ENCODE peak calls at places on chromosome 13, in seven cellular contexts. One of them, this sample, is unnamed.

GRCh38 chr13:62119739-62120700 is 704.4 kb upstream of the PCDH20 start:
- DNase-seq in effector memory CD4-positive, alpha-beta T cell: no peak
- DNase-seq in mucosa of descending colon: no peak
- DNase-seq in NB4: peak; percentile 27
- DNase-seq in left ventricle myocardium inferior: no peak
- DNase-seq in K562: no peak
- DNase-seq in fibroblast of the aortic adventitia: peak; percentile 2
- DNase-seq in this sample: no peak

GRCh38 chr13:102830646-102831045 is 15.2 kb upstream of the ERCC5 start:
- DNase-seq in effector memory CD4-positive, alpha-beta T cell: no peak
- DNase-seq in mucosa of descending colon: peak; percentile 75
- DNase-seq in NB4: no peak
- DNase-seq in left ventricle myocardium inferior: no peak
- DNase-seq in K562: no peak
- DNase-seq in fibroblast of the aortic adventitia: peak; percentile 39
- DNase-seq in this sample: no peak

GRCh38 chr13:98324105-98324504 is 147.0 kb upstream of the RNF113B start:
- DNase-seq in effector memory CD4-positive, alpha-beta T cell: no peak
- DNase-seq in mucosa of descending colon: no peak
- DNase-seq in NB4: no peak
- DNase-seq in left ventricle myocardium inferior: no peak
- DNase-seq in K562: no peak
- DNase-seq in fibroblast of the aortic adventitia: peak; percentile 42
- DNase-seq in this sample: peak; percentile 20

GRCh38 chr13:51453959-51454703 is 1.3 kb upstream of the INTS6 start:
- DNase-seq in effector memory CD4-positive, alpha-beta T cell: peak; percentile 9
- DNase-seq in mucosa of descending colon: peak; percentile 52
- DNase-seq in NB4: no peak
- DNase-seq in left ventricle myocardium inferior: peak; percentile 24
- DNase-seq in K562: peak; percentile 12
- DNase-seq in fibroblast of the aortic adventitia: peak; percentile 26
- DNase-seq in this sample: no peak

GRCh38 chr13:53873558-53873957 is 844.9 kb downstream of the OLFM4 start:
- DNase-seq in effector memory CD4-positive, alpha-beta T cell: no peak
- DNase-seq in mucosa of descending colon: no peak
- DNase-seq in NB4: no peak
- DNase-seq in left ventricle myocardium inferior: no peak
- DNase-seq in K562: no peak
- DNase-seq in fibroblast of the aortic adventitia: no peak
- DNase-seq in this sample: no peak

GRCh38 chr13:89806594-89806993 is 1540.9 kb upstream of the MIR17HG start:
- DNase-seq in effector memory CD4-positive, alpha-beta T cell: no peak
- DNase-seq in mucosa of descending colon: no peak
- DNase-seq in NB4: no peak
- DNase-seq in left ventricle myocardium inferior: no peak
- DNase-seq in K562: no peak
- DNase-seq in fibroblast of the aortic adventitia: no peak
- DNase-seq in this sample: no peak

GRCh38 chr13:87168390-87168789 is 502.8 kb upstream of the SLITRK5 start:
- DNase-seq in effector memory CD4-positive, alpha-beta T cell: no peak
- DNase-seq in mucosa of descending colon: no peak
- DNase-seq in NB4: no peak
- DNase-seq in left ventricle myocardium inferior: no peak
- DNase-seq in K562: no peak
- DNase-seq in fibroblast of the aortic adventitia: no peak
- DNase-seq in this sample: no peak

GRCh38 chr13:46679369-46680180 is 117.4 kb downstream of the ESD start:
- DNase-seq in effector memory CD4-positive, alpha-beta T cell: no peak
- DNase-seq in mucosa of descending colon: no peak
- DNase-seq in NB4: no peak
- DNase-seq in left ventricle myocardium inferior: no peak
- DNase-seq in K562: no peak
- DNase-seq in fibroblast of the aortic adventitia: peak; percentile 69
- DNase-seq in this sample: peak; percentile 58

GRCh38 chr13:40063743-40064142 is 408.3 kb downstream of the COG6 start:
- DNase-seq in effector memory CD4-positive, alpha-beta T cell: no peak
- DNase-seq in mucosa of descending colon: no peak
- DNase-seq in NB4: no peak
- DNase-seq in left ventricle myocardium inferior: no peak
- DNase-seq in K562: no peak
- DNase-seq in fibroblast of the aortic adventitia: no peak
- DNase-seq in this sample: no peak

GRCh38 chr13:88464851-88465250 is 793.7 kb downstream of the SLITRK5 start:
- DNase-seq in effector memory CD4-positive, alpha-beta T cell: no peak
- DNase-seq in mucosa of descending colon: no peak
- DNase-seq in NB4: no peak
- DNase-seq in left ventricle myocardium inferior: no peak
- DNase-seq in K562: no peak
- DNase-seq in fibroblast of the aortic adventitia: no peak
- DNase-seq in this sample: no peak

GRCh38 chr13:84917252-84917878 is 881.9 kb downstream of the SLITRK6 start:
- DNase-seq in effector memory CD4-positive, alpha-beta T cell: no peak
- DNase-seq in mucosa of descending colon: no peak
- DNase-seq in NB4: peak; percentile 6
- DNase-seq in left ventricle myocardium inferior: no peak
- DNase-seq in K562: no peak
- DNase-seq in fibroblast of the aortic adventitia: peak; percentile 28
- DNase-seq in this sample: no peak

GRCh38 chr13:46355906-46356305 is 31.1 kb downstream of the RUBCNL start:
- DNase-seq in effector memory CD4-positive, alpha-beta T cell: no peak
- DNase-seq in mucosa of descending colon: no peak
- DNase-seq in NB4: no peak
- DNase-seq in left ventricle myocardium inferior: no peak
- DNase-seq in K562: no peak
- DNase-seq in fibroblast of the aortic adventitia: no peak
- DNase-seq in this sample: no peak

GRCh38 chr13:30313307-30313706 is 6.0 kb upstream of the KATNAL1 start:
- DNase-seq in effector memory CD4-positive, alpha-beta T cell: no peak
- DNase-seq in mucosa of descending colon: no peak
- DNase-seq in NB4: no peak
- DNase-seq in left ventricle myocardium inferior: no peak
- DNase-seq in K562: no peak
- DNase-seq in fibroblast of the aortic adventitia: no peak
- DNase-seq in this sample: no peak

GRCh38 chr13:26967119-26968038 is 204.2 kb downstream of the USP12 start:
- DNase-seq in effector memory CD4-positive, alpha-beta T cell: no peak
- DNase-seq in mucosa of descending colon: peak; percentile 60
- DNase-seq in NB4: no peak
- DNase-seq in left ventricle myocardium inferior: peak; percentile 63
- DNase-seq in K562: no peak
- DNase-seq in fibroblast of the aortic adventitia: peak; percentile 69
- DNase-seq in this sample: no peak

GRCh38 chr13:44969858-44970484 is 19.3 kb downstream of the NUFIP1 start:
- DNase-seq in effector memory CD4-positive, alpha-beta T cell: no peak
- DNase-seq in mucosa of descending colon: no peak
- DNase-seq in NB4: peak; percentile 44
- DNase-seq in left ventricle myocardium inferior: no peak
- DNase-seq in K562: peak; percentile 14
- DNase-seq in fibroblast of the aortic adventitia: peak; percentile 82
- DNase-seq in this sample: peak; percentile 11

GRCh38 chr13:92657565-92657964 is 569.0 kb upstream of the GPC6 start:
- DNase-seq in effector memory CD4-positive, alpha-beta T cell: no peak
- DNase-seq in mucosa of descending colon: no peak
- DNase-seq in NB4: no peak
- DNase-seq in left ventricle myocardium inferior: no peak
- DNase-seq in K562: no peak
- DNase-seq in fibroblast of the aortic adventitia: no peak
- DNase-seq in this sample: no peak

GRCh38 chr13:64639206-64639605 is 2590.9 kb downstream of the PCDH9 start:
- DNase-seq in effector memory CD4-positive, alpha-beta T cell: no peak
- DNase-seq in mucosa of descending colon: no peak
- DNase-seq in NB4: no peak
- DNase-seq in left ventricle myocardium inferior: no peak
- DNase-seq in K562: no peak
- DNase-seq in fibroblast of the aortic adventitia: no peak
- DNase-seq in this sample: peak; percentile 15

DNA sequence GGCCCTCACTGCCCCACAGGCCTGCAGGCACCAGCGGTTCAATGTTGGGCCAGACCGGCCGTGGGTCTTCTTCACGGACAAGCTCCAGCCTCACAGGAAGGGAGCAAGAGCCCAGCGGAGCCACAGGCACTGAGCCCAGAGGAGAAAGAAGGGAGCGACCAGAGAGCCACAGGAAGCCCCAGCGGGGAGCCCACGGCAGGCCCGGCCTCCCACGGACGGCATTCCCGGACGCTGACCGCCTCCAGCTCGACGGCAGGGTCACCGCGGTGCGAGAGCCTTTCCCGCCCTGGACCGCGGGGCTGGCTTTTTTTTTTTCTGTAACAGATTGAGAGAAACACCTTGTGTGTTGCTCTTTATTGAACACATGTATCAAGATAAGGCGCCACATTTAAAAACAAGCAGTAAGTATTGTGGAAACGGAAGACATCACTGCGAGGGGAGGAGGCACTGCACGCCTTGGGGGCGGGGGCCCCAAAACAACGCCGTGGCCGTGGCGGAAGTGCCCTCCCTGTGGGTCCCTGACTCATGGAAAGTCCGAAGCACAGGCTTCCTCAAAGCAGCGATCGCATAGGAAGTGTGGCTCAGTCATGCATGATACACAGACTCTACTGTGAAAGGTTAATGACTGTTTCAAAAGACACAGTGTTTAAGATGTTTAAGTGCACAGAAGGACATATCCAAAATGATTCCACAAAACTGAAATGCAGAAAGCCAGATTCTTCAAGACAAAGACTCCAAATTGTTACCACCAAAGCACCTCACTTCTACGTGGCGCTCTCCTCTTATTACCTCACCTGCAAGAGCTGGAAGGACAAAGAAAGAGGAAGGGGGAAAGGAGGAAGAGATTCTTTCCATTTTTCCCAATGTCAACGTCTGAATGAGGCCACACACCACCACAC is 3.5 kb downstream of the RASA3 start:
- DNase-seq in effector memory CD4-positive, alpha-beta T cell: peak; percentile 79
- DNase-seq in mucosa of descending colon: peak; percentile 72
- DNase-seq in NB4: peak; percentile 96
- DNase-seq in left ventricle myocardium inferior: peak; percentile 79
- DNase-seq in K562: peak; percentile 85
- DNase-seq in fibroblast of the aortic adventitia: peak; percentile 87
- DNase-seq in this sample: peak; percentile 80
- H3K4me3 ChIP-seq in effector memory CD4-positive, alpha-beta T cell: peak overlapping the region; percentile 99
- H3K4me3 ChIP-seq in mucosa of descending colon: no peak overlapping the region
- H3K4me3 ChIP-seq in NB4: peak overlapping the region; percentile 85
- H3K4me3 ChIP-seq in left ventricle myocardium inferior: peak overlapping the region; percentile 53
- H3K4me3 ChIP-seq in K562: peak overlapping the region; percentile 12
- H3K4me3 ChIP-seq in fibroblast of the aortic adventitia: peak overlapping the region; percentile 49
- H3K4me3 ChIP-seq in this sample: peak overlapping the region; percentile 10

DNA sequence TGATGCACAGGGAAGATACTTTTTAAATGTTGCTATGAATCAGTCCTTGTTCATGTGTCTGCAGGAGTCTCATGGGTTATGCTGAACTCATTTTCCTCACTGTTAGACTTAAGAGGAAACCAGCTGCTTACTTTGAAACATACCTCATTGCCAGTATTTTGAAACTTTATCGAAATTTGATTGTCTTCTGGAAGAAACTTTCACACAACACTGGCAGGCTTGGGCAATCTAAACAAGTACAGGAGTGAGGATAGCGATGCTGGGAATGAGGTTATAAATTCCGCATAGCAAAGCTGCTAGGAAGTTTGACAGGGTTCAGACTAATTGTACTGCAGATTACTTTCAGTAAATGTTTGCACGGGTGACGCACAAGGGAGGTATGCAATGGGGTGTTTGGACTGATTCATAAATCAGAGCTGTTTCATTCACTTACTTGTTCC is 245.7 kb downstream of the DNAJC15 start:
- DNase-seq in effector memory CD4-positive, alpha-beta T cell: no peak
- DNase-seq in mucosa of descending colon: no peak
- DNase-seq in NB4: no peak
- DNase-seq in left ventricle myocardium inferior: no peak
- DNase-seq in K562: no peak
- DNase-seq in fibroblast of the aortic adventitia: peak; percentile 99
- DNase-seq in this sample: peak; percentile 99
- H3K4me3 ChIP-seq in effector memory CD4-positive, alpha-beta T cell: no peak overlapping the region
- H3K4me3 ChIP-seq in mucosa of descending colon: no peak overlapping the region
- H3K4me3 ChIP-seq in NB4: no peak overlapping the region
- H3K4me3 ChIP-seq in left ventricle myocardium inferior: peak overlapping the region; percentile 0
- H3K4me3 ChIP-seq in K562: no peak overlapping the region
- H3K4me3 ChIP-seq in fibroblast of the aortic adventitia: no peak overlapping the region
- H3K4me3 ChIP-seq in this sample: no peak overlapping the region

GRCh38 chr13:112449545-112449930 is 73.4 kb downstream of the SPACA7 start:
- DNase-seq in effector memory CD4-positive, alpha-beta T cell: no peak
- DNase-seq in mucosa of descending colon: no peak
- DNase-seq in NB4: no peak
- DNase-seq in left ventricle myocardium inferior: no peak
- DNase-seq in K562: no peak
- DNase-seq in fibroblast of the aortic adventitia: no peak
- DNase-seq in this sample: no peak
- H3K4me3 ChIP-seq in effector memory CD4-positive, alpha-beta T cell: no peak overlapping the region
- H3K4me3 ChIP-seq in mucosa of descending colon: no peak overlapping the region
- H3K4me3 ChIP-seq in NB4: no peak overlapping the region
- H3K4me3 ChIP-seq in left ventricle myocardium inferior: no peak overlapping the region
- H3K4me3 ChIP-seq in K562: no peak overlapping the region
- H3K4me3 ChIP-seq in fibroblast of the aortic adventitia: no peak overlapping the region
- H3K4me3 ChIP-seq in this sample: no peak overlapping the region

GRCh38 chr13:112580912-112581311 is 7.0 kb downstream of the TUBGCP3 start:
- DNase-seq in effector memory CD4-positive, alpha-beta T cell: no peak
- DNase-seq in mucosa of descending colon: no peak
- DNase-seq in NB4: no peak
- DNase-seq in left ventricle myocardium inferior: no peak
- DNase-seq in K562: no peak
- DNase-seq in fibroblast of the aortic adventitia: no peak
- DNase-seq in this sample: no peak

GRCh38 chr13:112580211-112580610 is 7.7 kb downstream of the TUBGCP3 start:
- DNase-seq in effector memory CD4-positive, alpha-beta T cell: no peak
- DNase-seq in mucosa of descending colon: no peak
- DNase-seq in NB4: no peak
- DNase-seq in left ventricle myocardium inferior: no peak
- DNase-seq in K562: no peak
- DNase-seq in fibroblast of the aortic adventitia: no peak
- DNase-seq in this sample: no peak

GRCh38 chr13:112576768-112577167 is 11.2 kb downstream of the TUBGCP3 start:
- DNase-seq in effector memory CD4-positive, alpha-beta T cell: no peak
- DNase-seq in mucosa of descending colon: no peak
- DNase-seq in NB4: no peak
- DNase-seq in left ventricle myocardium inferior: no peak
- DNase-seq in K562: no peak
- DNase-seq in fibroblast of the aortic adventitia: no peak
- DNase-seq in this sample: no peak

GRCh38 chr13:112582305-112582704 is 5.6 kb downstream of the TUBGCP3 start:
- DNase-seq in effector memory CD4-positive, alpha-beta T cell: no peak
- DNase-seq in mucosa of descending colon: no peak
- DNase-seq in NB4: no peak
- DNase-seq in left ventricle myocardium inferior: no peak
- DNase-seq in K562: no peak
- DNase-seq in fibroblast of the aortic adventitia: no peak
- DNase-seq in this sample: no peak

DNA sequence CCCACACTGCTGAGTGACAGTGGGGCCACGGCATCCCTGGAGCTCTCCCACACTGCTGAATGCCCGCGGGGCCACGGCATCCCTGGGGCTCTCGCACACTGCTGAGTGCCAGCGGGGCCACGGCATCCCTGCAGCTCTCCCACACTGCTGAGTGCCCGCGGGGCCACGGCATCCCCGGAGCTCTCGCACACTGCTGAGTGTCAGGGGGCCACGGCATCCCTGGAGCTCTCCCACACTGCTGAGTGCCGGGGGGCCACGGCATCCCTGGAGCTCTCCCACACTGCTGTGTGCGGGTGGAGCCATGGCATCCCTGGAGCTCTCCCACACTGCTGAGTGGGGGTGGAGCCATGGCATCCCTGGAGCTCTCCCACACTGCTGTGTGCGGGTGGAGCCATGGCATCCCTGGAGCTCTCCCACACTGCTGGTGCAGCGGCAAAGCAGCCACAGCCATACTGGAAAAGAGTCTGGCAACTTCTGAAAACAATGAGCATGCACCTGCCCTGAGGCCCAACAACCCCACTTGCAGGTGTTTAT is 8.6 kb downstream of the TUBGCP3 start:
- DNase-seq in effector memory CD4-positive, alpha-beta T cell: no peak
- DNase-seq in mucosa of descending colon: no peak
- DNase-seq in NB4: no peak
- DNase-seq in left ventricle myocardium inferior: no peak
- DNase-seq in K562: no peak
- DNase-seq in fibroblast of the aortic adventitia: no peak
- DNase-seq in this sample: no peak
- H3K4me3 ChIP-seq in effector memory CD4-positive, alpha-beta T cell: no peak overlapping the region
- H3K4me3 ChIP-seq in mucosa of descending colon: no peak overlapping the region
- H3K4me3 ChIP-seq in NB4: no peak overlapping the region
- H3K4me3 ChIP-seq in left ventricle myocardium inferior: no peak overlapping the region
- H3K4me3 ChIP-seq in K562: no peak overlapping the region
- H3K4me3 ChIP-seq in fibroblast of the aortic adventitia: no peak overlapping the region
- H3K4me3 ChIP-seq in this sample: no peak overlapping the region